ENCODE peak calls at places on chromosomes 7 and 10, in nine cellular contexts. L is spleen, E is HCT116, D is stomach, J is sigmoid colon, C is K562, A is suprapubic skin, Y is HL-60, N is GM12891. H is an unnamed sample.

GRCh38 chr7:98372993-98373392 is 27.9 kb downstream of the BAIAP2L1 start:
- DNase-seq in L (no peak), E (no peak), D (no peak), J (no peak), C (no peak), A (no peak), Y (no peak), N (no peak), H (no peak)

GRCh38 chr10:121615401-121615800 is 17.2 kb upstream of the FGFR2 start:
- DNase-seq in L (peak; percentile 42), E (no peak), D (no peak), J (peak; percentile 72), C (no peak), A (no peak), Y (no peak), N (no peak), H (no peak)

GRCh38 chr7:99312316-99313203 is 13.1 kb upstream of the ARPC1A start:
- DNase-seq in L (peak; percentile 80), E (peak; percentile 32), D (peak; percentile 83), J (peak; percentile 76), C (peak; percentile 79), A (no peak), Y (peak; percentile 67), N (peak; percentile 47), H (peak; percentile 94)

GRCh38 chr10:63738410-63738809 is 217.2 kb downstream of the REEP3 start:
- DNase-seq in L (no peak), E (peak; percentile 27), D (no peak), J (no peak), C (no peak), A (no peak), Y (no peak), N (no peak), H (no peak)

GRCh38 chr10:98170249-98171117 is 36.0 kb downstream of the R3HCC1L start:
- DNase-seq in L (no peak), E (peak; percentile 40), D (peak; percentile 44), J (no peak), C (peak; percentile 35), A (no peak), Y (peak; percentile 29), N (no peak), H (no peak)

GRCh38 chr7:37430644-37431043 is 18.0 kb downstream of the ELMO1 start:
- DNase-seq in L (no peak), E (no peak), D (no peak), J (no peak), C (no peak), A (no peak), Y (no peak), N (no peak), H (no peak)

GRCh38 chr7:117068511-117069155 is 115.3 kb downstream of the ST7 start:
- DNase-seq in L (no peak), E (no peak), D (no peak), J (no peak), C (no peak), A (no peak), Y (no peak), N (no peak), H (no peak)

GRCh38 chr7:44772867-44773266 is 23.6 kb upstream of the PPIA start:
- DNase-seq in L (no peak), E (no peak), D (no peak), J (no peak), C (no peak), A (no peak), Y (no peak), N (no peak), H (no peak)

GRCh38 chr7:73941836-73942551 is 81.0 kb downstream of the TMEM270 start:
- DNase-seq in L (no peak), E (no peak), D (no peak), J (no peak), C (no peak), A (no peak), Y (no peak), N (no peak), H (no peak)

DNA sequence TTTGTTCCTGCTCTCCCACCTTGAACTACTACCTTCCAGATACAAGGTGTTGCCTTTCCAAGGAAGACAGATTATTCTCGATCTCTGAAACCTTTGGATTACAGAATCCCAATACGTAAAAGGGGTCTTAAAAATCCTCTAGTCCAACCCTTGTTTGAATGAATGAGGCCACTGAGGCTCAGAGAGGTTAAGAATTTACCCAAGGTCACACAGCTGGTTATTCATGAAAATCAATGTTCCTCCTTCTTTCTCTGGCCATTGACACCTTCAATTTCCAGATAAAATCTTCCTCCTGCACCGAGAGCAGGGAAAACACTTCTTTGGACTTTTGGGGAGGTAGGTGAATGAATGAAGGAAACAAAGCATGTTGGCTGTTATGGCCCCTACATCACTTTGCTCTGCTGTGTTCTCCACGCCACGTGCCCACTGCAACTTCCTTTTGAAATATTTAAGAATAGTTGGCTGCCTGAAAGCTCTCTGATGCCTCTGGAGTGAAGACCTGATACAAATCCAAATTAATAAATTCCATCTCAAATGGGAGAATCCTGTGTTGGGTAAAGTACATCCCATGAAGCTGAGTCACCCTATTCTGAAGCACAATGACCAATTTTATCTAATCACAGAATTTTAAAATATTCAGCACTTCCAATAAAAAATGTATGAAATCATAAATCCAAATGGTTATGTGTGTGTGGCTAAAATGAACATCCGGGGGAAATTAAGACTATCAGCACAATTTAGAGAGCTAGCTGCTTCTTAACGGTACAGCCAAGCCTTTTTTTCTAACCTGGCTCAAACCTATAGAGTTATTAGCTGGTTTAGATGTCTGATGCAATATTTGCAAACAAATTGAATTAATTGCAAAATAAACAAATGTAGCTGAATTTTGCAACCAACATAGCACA is 7.3 kb downstream of the SVIL start:
- DNase-seq in L (no peak), E (no peak), D (no peak), J (no peak), C (no peak), A (no peak), Y (no peak), N (no peak), H (no peak)
- TF ChIP-seq POLR2AphosphoS5 in L (no peak), E (no peak), D (no peak), J (no peak), C (no peak), A (no peak), Y (no peak), N (no peak), H (peak; percentile 34)

GRCh38 chr10:3785251-3785848 is 341 bp upstream of the KLF6 start:
- DNase-seq in L (peak; percentile 98), E (peak; percentile 91), D (peak; percentile 99), J (peak; percentile 99), C (peak; percentile 100), A (peak; percentile 99), Y (peak; percentile 92), N (peak; percentile 97), H (peak; percentile 100)

GRCh38 chr10:3785849-3786290 is 861 bp upstream of the KLF6 start:
- DNase-seq in L (no peak), E (no peak), D (no peak), J (peak; percentile 78), C (peak; percentile 59), A (no peak), Y (no peak), N (no peak), H (peak; percentile 91)

GRCh38 chr10:3787001-3787400 is 2.0 kb upstream of the KLF6 start:
- DNase-seq in L (no peak), E (no peak), D (no peak), J (no peak), C (no peak), A (no peak), Y (no peak), N (no peak), H (no peak)

GRCh38 chr10:3787816-3788215 is 2.8 kb upstream of the KLF6 start:
- DNase-seq in L (no peak), E (no peak), D (no peak), J (no peak), C (no peak), A (no peak), Y (no peak), N (no peak), H (peak; percentile 80)

GRCh38 chr10:3786295-3786981 is 1.4 kb upstream of the KLF6 start:
- DNase-seq in L (peak; percentile 80), E (peak; percentile 71), D (no peak), J (peak; percentile 74), C (peak; percentile 43), A (peak; percentile 81), Y (no peak), N (no peak), H (peak; percentile 92)
- TF ChIP-seq POLR2AphosphoS5 in L (peak; percentile 13), E (peak; percentile 51), D (peak; percentile 27), J (no peak), C (no peak), A (no peak), Y (no peak), N (peak; percentile 4), H (no peak)

GRCh38 chr7:4998244-4998643 is 39.3 kb upstream of the MMD2 start:
- DNase-seq in L (no peak), E (no peak), D (no peak), J (no peak), C (no peak), A (no peak), Y (no peak), N (no peak), H (peak; percentile 77)
- TF ChIP-seq POLR2AphosphoS5 in L (no peak), E (no peak), D (no peak), J (no peak), C (no peak), A (no peak), Y (no peak), N (no peak), H (no peak)

DNA sequence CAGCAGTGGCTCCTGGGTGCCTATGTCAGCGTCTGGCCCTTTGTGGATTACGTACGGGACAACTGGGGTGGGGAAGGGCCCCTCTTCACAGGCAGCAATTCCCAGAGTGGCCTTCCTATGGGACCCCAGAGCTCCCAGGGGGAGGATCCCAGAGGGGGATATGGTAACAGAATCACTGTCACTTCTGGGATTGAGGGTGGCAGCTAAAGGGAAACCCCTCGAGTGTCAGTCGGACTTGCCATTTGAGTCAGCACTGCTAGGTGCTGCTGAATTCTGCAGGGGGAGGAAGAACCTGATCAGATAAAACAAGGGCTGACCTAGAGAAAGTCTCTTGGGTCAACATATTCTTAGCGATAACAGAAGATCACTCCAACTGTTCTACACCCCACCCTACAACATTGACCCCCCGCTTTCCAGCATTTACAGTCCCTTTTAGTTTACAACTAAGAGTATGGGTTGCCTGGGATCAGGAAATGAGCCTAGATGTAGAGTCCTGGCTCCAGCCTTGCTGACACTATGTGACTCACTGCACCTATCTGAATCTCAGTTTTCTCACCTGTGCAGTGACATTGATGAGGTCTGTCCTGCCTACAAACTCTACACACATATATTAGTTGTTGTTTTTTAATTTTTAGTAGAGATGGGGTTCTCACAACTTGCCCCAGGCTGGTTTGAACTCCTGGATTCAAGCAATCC is 12.3 kb upstream of the DDIT4 start:
- DNase-seq in L (no peak), E (no peak), D (peak; percentile 36), J (no peak), C (peak; percentile 70), A (no peak), Y (no peak), N (peak; percentile 55), H (no peak)
- TF ChIP-seq POLR2AphosphoS5 in L (no peak), E (no peak), D (no peak), J (no peak), C (no peak), A (no peak), Y (no peak), N (no peak), H (no peak)

DNA sequence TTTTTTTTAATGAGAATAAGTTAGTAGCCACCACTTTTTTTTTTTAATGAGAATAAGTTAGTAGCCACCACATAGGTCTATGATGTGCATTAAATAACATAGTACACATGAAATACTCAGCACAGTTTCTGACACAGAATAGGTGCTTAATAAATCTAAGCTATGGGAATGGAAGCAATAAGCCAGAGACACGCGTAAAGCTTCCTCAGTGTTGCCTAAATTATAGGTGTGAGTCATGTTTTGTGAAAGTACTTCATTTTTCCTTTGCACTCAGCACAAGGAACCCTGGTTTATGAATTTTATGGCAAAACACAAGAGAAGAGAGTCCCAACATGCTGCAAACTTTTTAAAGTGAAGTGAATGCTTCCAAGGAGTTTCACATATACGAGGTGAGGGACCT is 267.4 kb downstream of the RNLS start:
- DNase-seq in L (no peak), E (no peak), D (no peak), J (no peak), C (no peak), A (no peak), Y (no peak), N (no peak), H (no peak)
- TF ChIP-seq POLR2AphosphoS5 in L (no peak), E (no peak), D (no peak), J (no peak), C (no peak), A (no peak), Y (no peak), N (no peak), H (no peak)

H was measured in esophagus muscularis mucosa.